ENCODE peak calls at places on chromosomes 4 and X, in nine cellular contexts. R, O, S, A, P, E, H, V and G are unnamed samples.

GRCh38 chrX:72130762-72131231 is 918 bp downstream of the RTL5 start:
- DNase-seq in R (peak), O (no peak), S (no peak), A (no peak), P (no peak), E (no peak), H (no peak), V (no peak), G (no peak)

GRCh38 chrX:43526206-43526605 is 129.9 kb upstream of the MAOA start:
- DNase-seq in R (no peak), O (no peak), S (no peak), A (no peak), P (no peak), E (no peak), H (no peak), V (no peak), G (no peak)

GRCh38 chrX:94961730-94962129 is 1287.7 kb downstream of the FAM133A start:
- DNase-seq in R (no peak), O (no peak), S (no peak), A (no peak), P (no peak), E (no peak), H (no peak), V (no peak), G (no peak)

GRCh38 chr4:107037188-107037587 is 1.1 kb upstream of the DKK2 start:
- DNase-seq in R (peak), O (no peak), S (no peak), A (peak), P (no peak), E (no peak), H (peak), V (peak), G (no peak)

GRCh38 chr4:151000747-151001429 is 14.2 kb downstream of the LRBA start:
- DNase-seq in R (no peak), O (no peak), S (no peak), A (no peak), P (no peak), E (no peak), H (no peak), V (no peak), G (no peak)

GRCh38 chr4:113645771-113646455 is 115.6 kb downstream of the CAMK2D start:
- DNase-seq in R (peak), O (no peak), S (no peak), A (peak), P (no peak), E (no peak), H (peak), V (peak), G (no peak)

GRCh38 chrX:98371994-98372393 is 1488.3 kb downstream of the RPA4 start:
- DNase-seq in R (peak), O (no peak), S (no peak), A (no peak), P (no peak), E (no peak), H (peak), V (no peak), G (no peak)

GRCh38 chrX:20313889-20314288 is 47.2 kb upstream of the RPS6KA3 start:
- DNase-seq in R (no peak), O (no peak), S (no peak), A (no peak), P (no peak), E (no peak), H (no peak), V (no peak), G (no peak)

GRCh38 chr4:183468210-183469095 is 24.0 kb downstream of the CDKN2AIP start:
- DNase-seq in R (no peak), O (no peak), S (no peak), A (peak), P (no peak), E (no peak), H (peak), V (peak), G (no peak)

GRCh38 chrX:53048169-53049126 is at the start of gene GPR173:
- DNase-seq in R (peak), O (no peak), S (no peak), A (peak), P (peak), E (no peak), H (no peak), V (peak), G (peak)

GRCh38 chr4:26459756-26460530 is 30.3 kb downstream of the CCKAR start:
- DNase-seq in R (no peak), O (peak), S (no peak), A (peak), P (no peak), E (no peak), H (no peak), V (peak), G (no peak)

GRCh38 chr4:2954358-2955185 is 8.6 kb downstream of the NOP14 start:
- DNase-seq in R (peak), O (no peak), S (peak), A (no peak), P (no peak), E (no peak), H (no peak), V (no peak), G (no peak)

GRCh38 chr4:1572521-1572920 is 111.6 kb downstream of the FAM53A start:
- DNase-seq in R (peak), O (no peak), S (peak), A (no peak), P (no peak), E (no peak), H (no peak), V (no peak), G (no peak)

GRCh38 chrX:7446815-7447214 is 298.9 kb upstream of the PUDP start:
- DNase-seq in R (no peak), O (no peak), S (no peak), A (no peak), P (no peak), E (no peak), H (peak), V (peak), G (no peak)

GRCh38 chrX:135740683-135741149 is 27.3 kb downstream of the CT45A3 start:
- DNase-seq in R (peak), O (no peak), S (no peak), A (no peak), P (no peak), E (no peak), H (peak), V (no peak), G (no peak)

GRCh38 chrX:15151267-15152196 is 118.4 kb downstream of the ASB9 start:
- DNase-seq in R (no peak), O (no peak), S (peak), A (no peak), P (no peak), E (no peak), H (peak), V (no peak), G (no peak)

GRCh38 chr4:56786955-56787354 is 34.5 kb downstream of the SPINK2 start:
- DNase-seq in R (no peak), O (no peak), S (no peak), A (peak), P (peak), E (no peak), H (peak), V (peak), G (no peak)

GRCh38 chr4:157978680-157979361 is 194.0 kb downstream of the GASK1B start:
- DNase-seq in R (peak), O (no peak), S (peak), A (peak), P (peak), E (no peak), H (peak), V (peak), G (no peak)

GRCh38 chr4:113990886-113991285 is 11.4 kb upstream of the ARSJ start:
- DNase-seq in R (no peak), O (no peak), S (no peak), A (no peak), P (no peak), E (no peak), H (no peak), V (no peak), G (no peak)

GRCh38 chrX:134676440-134676839 is 18.2 kb upstream of the PLAC1 start:
- DNase-seq in R (no peak), O (no peak), S (no peak), A (peak), P (no peak), E (no peak), H (peak), V (peak), G (no peak)

GRCh38 chrX:85114776-85115175 is 111.1 kb downstream of the APOOL start:
- DNase-seq in R (no peak), O (no peak), S (no peak), A (no peak), P (no peak), E (no peak), H (no peak), V (no peak), G (no peak)

GRCh38 chrX:120334137-120334536 is 22.9 kb upstream of the TMEM255A start:
- DNase-seq in R (no peak), O (no peak), S (no peak), A (no peak), P (no peak), E (no peak), H (no peak), V (no peak), G (no peak)

GRCh38 chr4:128528793-128529553 is 241.4 kb upstream of the PGRMC2 start:
- DNase-seq in R (peak), O (peak), S (no peak), A (peak), P (peak), E (no peak), H (peak), V (peak), G (peak)

GRCh38 chr4:133759428-133759827 is 442.2 kb downstream of the PABPC4L start:
- DNase-seq in R (peak), O (no peak), S (peak), A (no peak), P (no peak), E (no peak), H (no peak), V (no peak), G (no peak)

GRCh38 chr4:102554482-102554881 is 53.3 kb downstream of the NFKB1 start:
- DNase-seq in R (peak), O (no peak), S (no peak), A (peak), P (peak), E (no peak), H (no peak), V (peak), G (no peak)

GRCh38 chr4:181757921-181758320 is 485.3 kb upstream of the TENM3 start:
- DNase-seq in R (no peak), O (no peak), S (no peak), A (no peak), P (no peak), E (no peak), H (no peak), V (no peak), G (no peak)

GRCh38 chrX:80216086-80216485 is 201.5 kb downstream of the TBX22 start:
- DNase-seq in R (no peak), O (no peak), S (no peak), A (peak), P (no peak), E (no peak), H (peak), V (peak), G (no peak)

GRCh38 chr4:3215733-3216132 is 33.2 kb upstream of the MSANTD1 start:
- DNase-seq in R (no peak), O (no peak), S (no peak), A (no peak), P (no peak), E (no peak), H (no peak), V (no peak), G (no peak)

GRCh38 chrX:83469551-83469950 is 38.5 kb upstream of the POU3F4 start:
- DNase-seq in R (peak), O (no peak), S (peak), A (no peak), P (no peak), E (no peak), H (no peak), V (peak), G (no peak)

GRCh38 chr4:78565971-78566372 is 14.4 kb downstream of the ANXA3 start:
- DNase-seq in R (no peak), O (no peak), S (no peak), A (peak), P (no peak), E (no peak), H (peak), V (peak), G (no peak)

GRCh38 chr4:37590016-37590415 is 96.2 kb downstream of the RELL1 start:
- DNase-seq in R (no peak), O (no peak), S (no peak), A (no peak), P (no peak), E (no peak), H (no peak), V (no peak), G (no peak)

GRCh38 chrX:40632199-40632598 is 9.0 kb downstream of the MPC1L start:
- DNase-seq in R (no peak), O (no peak), S (no peak), A (no peak), P (no peak), E (no peak), H (no peak), V (no peak), G (no peak)

GRCh38 chrX:46327229-46328081 is 217.8 kb downstream of the ZNF674 start:
- DNase-seq in R (peak), O (no peak), S (no peak), A (peak), P (peak), E (no peak), H (peak), V (no peak), G (peak)

DNA sequence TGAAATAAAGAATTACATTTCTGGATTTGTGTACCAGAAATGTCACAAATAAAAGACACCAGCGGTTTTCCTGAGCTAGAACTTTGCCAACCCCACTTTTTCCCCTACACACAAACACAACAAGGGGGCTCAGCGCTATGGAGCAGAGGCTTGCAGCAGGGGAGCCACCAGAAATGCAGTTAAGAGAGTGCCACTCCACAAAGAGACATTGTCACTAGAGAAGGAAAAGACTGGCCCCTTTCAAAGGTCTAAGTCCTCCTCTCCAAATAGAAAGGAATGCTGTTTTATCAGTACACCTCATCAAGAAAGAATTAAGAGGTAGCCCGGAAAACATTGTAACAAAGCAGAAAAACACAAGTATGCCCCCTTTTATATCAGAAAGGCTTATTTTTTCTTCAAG is 419.5 kb downstream of the HNRNPD start:
- DNase-seq in R (no peak), O (no peak), S (no peak), A (no peak), P (no peak), E (no peak), H (no peak), V (no peak), G (no peak)
- TF ChIP-seq CTCF in R (no peak), O (no peak), S (no peak), A (no peak), P (no peak), E (no peak), H (no peak), V (no peak), G (no peak)

GRCh38 chrX:110401142-110401541 is 42.5 kb downstream of the RTL9 start:
- DNase-seq in R (no peak), O (no peak), S (no peak), A (peak), P (no peak), E (no peak), H (no peak), V (no peak), G (no peak)
- TF ChIP-seq CTCF in R (peak), O (no peak), S (no peak), A (no peak), P (no peak), E (no peak), H (no peak), V (no peak), G (no peak)

DNA sequence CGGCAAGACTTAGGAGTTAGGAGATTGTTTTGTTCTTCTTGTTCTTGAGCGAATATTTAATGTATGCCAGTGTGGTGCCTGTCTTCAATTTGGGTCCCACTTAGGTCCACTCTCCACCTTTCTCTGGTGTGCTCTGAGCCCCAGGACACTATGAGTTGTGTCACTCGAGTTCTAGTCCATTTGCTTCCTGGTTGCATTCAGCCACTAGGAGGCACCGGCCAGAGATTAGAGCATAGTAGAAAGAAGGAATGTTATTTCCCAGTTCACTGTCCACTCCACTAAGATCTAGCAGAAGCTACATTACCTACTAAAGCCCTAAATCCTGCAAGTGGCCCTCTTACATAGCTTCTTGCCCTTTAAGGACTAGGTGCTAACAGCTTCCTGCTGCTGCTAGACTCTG is 326.9 kb downstream of the NAF1 start:
- DNase-seq in R (peak), O (no peak), S (no peak), A (no peak), P (no peak), E (no peak), H (no peak), V (no peak), G (no peak)
- TF ChIP-seq CTCF in R (peak), O (no peak), S (no peak), A (no peak), P (no peak), E (no peak), H (no peak), V (no peak), G (no peak)

GRCh38 chr4:82577451-82577850 is 15.7 kb upstream of the TMEM150C start:
- DNase-seq in R (no peak), O (no peak), S (no peak), A (no peak), P (no peak), E (no peak), H (no peak), V (no peak), G (no peak)

GRCh38 chr4:82579932-82580331 is 18.1 kb upstream of the TMEM150C start:
- DNase-seq in R (no peak), O (no peak), S (no peak), A (no peak), P (no peak), E (no peak), H (no peak), V (no peak), G (no peak)

GRCh38 chr4:82584921-82585320 is 23.1 kb upstream of the TMEM150C start:
- DNase-seq in R (no peak), O (no peak), S (no peak), A (no peak), P (no peak), E (no peak), H (no peak), V (no peak), G (no peak)

GRCh38 chr4:82583897-82584604 is 22.3 kb upstream of the TMEM150C start:
- DNase-seq in R (no peak), O (no peak), S (no peak), A (no peak), P (no peak), E (no peak), H (no peak), V (no peak), G (no peak)

GRCh38 chr4:82578935-82579334 is 17.1 kb upstream of the TMEM150C start:
- DNase-seq in R (no peak), O (no peak), S (no peak), A (no peak), P (no peak), E (no peak), H (no peak), V (peak), G (no peak)
- TF ChIP-seq CTCF in R (peak), O (peak), S (no peak), A (no peak), P (no peak), E (no peak), H (no peak), V (peak), G (peak)

GRCh38 chrX:108139303-108139702 is 47.7 kb downstream of the ATG4A start:
- DNase-seq in R (peak), O (no peak), S (no peak), A (peak), P (no peak), E (no peak), H (no peak), V (peak), G (no peak)
- TF ChIP-seq CTCF in R (peak), O (peak), S (no peak), A (peak), P (peak), E (no peak), H (peak), V (peak), G (peak)

GRCh38 chrX:139086243-139086642 is 374.7 kb upstream of the FGF13 start:
- DNase-seq in R (no peak), O (no peak), S (no peak), A (no peak), P (no peak), E (no peak), H (no peak), V (peak), G (no peak)
- TF ChIP-seq CTCF in R (no peak), O (no peak), S (no peak), A (no peak), P (no peak), E (no peak), H (no peak), V (no peak), G (no peak)

GRCh38 chrX:26442340-26442739 is 226.4 kb downstream of the MAGEB5 start:
- DNase-seq in R (no peak), O (peak), S (no peak), A (peak), P (no peak), E (no peak), H (no peak), V (peak), G (no peak)
- TF ChIP-seq CTCF in R (peak), O (peak), S (no peak), A (peak), P (peak), E (no peak), H (no peak), V (peak), G (peak)